ENCODE peak calls at places on chromosomes 13 and 19, in five cellular contexts. One of them, this sample, is unnamed.

GRCh38 chr19:51398096-51398704 is 7.8 kb upstream of the C19orf84 start:
- DNase-seq in K562: peak
- DNase-seq in GM12878: no peak
- DNase-seq in H1: no peak
- DNase-seq in GM12892: no peak
- DNase-seq in this sample: no peak

GRCh38 chr19:35375505-35376307 is 4.8 kb downstream of the GPR42 start:
- DNase-seq in K562: no peak
- DNase-seq in GM12878: no peak
- DNase-seq in H1: no peak
- DNase-seq in GM12892: no peak
- DNase-seq in this sample: no peak

GRCh38 chr13:29439601-29440381 is 155.7 kb downstream of the SLC7A1 start:
- DNase-seq in K562: no peak
- DNase-seq in GM12878: no peak
- DNase-seq in H1: no peak
- DNase-seq in GM12892: no peak
- DNase-seq in this sample: no peak

GRCh38 chr13:35965226-35965927 is 165.8 kb downstream of the DCLK1 start:
- DNase-seq in K562: no peak
- DNase-seq in GM12878: no peak
- DNase-seq in H1: no peak
- DNase-seq in GM12892: no peak
- DNase-seq in this sample: no peak

GRCh38 chr13:36163809-36164308 is 32.7 kb upstream of the DCLK1 start:
- DNase-seq in K562: no peak
- DNase-seq in GM12878: no peak
- DNase-seq in H1: no peak
- DNase-seq in GM12892: no peak
- DNase-seq in this sample: no peak

GRCh38 chr19:8259142-8259921 is 48.8 kb downstream of the CD320 start:
- DNase-seq in K562: no peak
- DNase-seq in GM12878: no peak
- DNase-seq in H1: no peak
- DNase-seq in GM12892: no peak
- DNase-seq in this sample: no peak

GRCh38 chr19:49297403-49297802 is 27.6 kb downstream of the SLC6A16 start:
- DNase-seq in K562: no peak
- DNase-seq in GM12878: no peak
- DNase-seq in H1: no peak
- DNase-seq in GM12892: no peak
- DNase-seq in this sample: no peak

GRCh38 chr13:92590503-92590908 is 636.1 kb upstream of the GPC6 start:
- DNase-seq in K562: no peak
- DNase-seq in GM12878: no peak
- DNase-seq in H1: no peak
- DNase-seq in GM12892: no peak
- DNase-seq in this sample: no peak

GRCh38 chr19:40528078-40528477 is 48.6 kb upstream of the SHKBP1 start:
- DNase-seq in K562: no peak
- DNase-seq in GM12878: no peak
- DNase-seq in H1: no peak
- DNase-seq in GM12892: no peak
- DNase-seq in this sample: no peak

GRCh38 chr13:40863723-40864122 is 74.3 kb downstream of the SLC25A15 start:
- DNase-seq in K562: no peak
- DNase-seq in GM12878: no peak
- DNase-seq in H1: no peak
- DNase-seq in GM12892: no peak
- DNase-seq in this sample: no peak

GRCh38 chr13:21079761-21080730 is 18.7 kb upstream of the LATS2 start:
- DNase-seq in K562: no peak
- DNase-seq in GM12878: no peak
- DNase-seq in H1: no peak
- DNase-seq in GM12892: no peak
- DNase-seq in this sample: no peak

GRCh38 chr13:48303331-48304131 is at the start of gene RB1:
- DNase-seq in K562: peak
- DNase-seq in GM12878: peak
- DNase-seq in H1: no peak
- DNase-seq in GM12892: peak
- DNase-seq in this sample: peak

GRCh38 chr13:48531416-48532145 is 1.3 kb downstream of the RCBTB2 start:
- DNase-seq in K562: no peak
- DNase-seq in GM12878: peak
- DNase-seq in H1: no peak
- DNase-seq in GM12892: no peak
- DNase-seq in this sample: no peak

GRCh38 chr19:16244091-16244490 is 46.4 kb downstream of the AP1M1 start:
- DNase-seq in K562: no peak
- DNase-seq in GM12878: no peak
- DNase-seq in H1: no peak
- DNase-seq in GM12892: no peak
- DNase-seq in this sample: no peak

GRCh38 chr13:20473888-20474287 is 51.8 kb downstream of the CRYL1 start:
- DNase-seq in K562: no peak
- DNase-seq in GM12878: no peak
- DNase-seq in H1: no peak
- DNase-seq in GM12892: no peak
- DNase-seq in this sample: no peak

GRCh38 chr19:14081797-14082674 is 3.5 kb downstream of the C19orf67 start:
- DNase-seq in K562: peak
- DNase-seq in GM12878: no peak
- DNase-seq in H1: no peak
- DNase-seq in GM12892: peak
- DNase-seq in this sample: no peak

GRCh38 chr13:85828094-85828684 is 29.0 kb upstream of the SLITRK6 start:
- DNase-seq in K562: no peak
- DNase-seq in GM12878: no peak
- DNase-seq in H1: no peak
- DNase-seq in GM12892: no peak
- DNase-seq in this sample: no peak

GRCh38 chr13:48040059-48040458 is 2.5 kb downstream of the NUDT15 start:
- DNase-seq in K562: no peak
- DNase-seq in GM12878: no peak
- DNase-seq in H1: no peak
- DNase-seq in GM12892: no peak
- DNase-seq in this sample: no peak

GRCh38 chr13:48402325-48402962 is 10.5 kb downstream of the LPAR6 start:
- DNase-seq in K562: no peak
- DNase-seq in GM12878: peak
- DNase-seq in H1: no peak
- DNase-seq in GM12892: no peak
- DNase-seq in this sample: no peak

GRCh38 chr13:46685006-46685730 is 111.8 kb downstream of the ESD start:
- DNase-seq in K562: no peak
- DNase-seq in GM12878: no peak
- DNase-seq in H1: no peak
- DNase-seq in GM12892: no peak
- DNase-seq in this sample: no peak

GRCh38 chr13:54614729-54615128 is 1586.1 kb downstream of the OLFM4 start:
- DNase-seq in K562: no peak
- DNase-seq in GM12878: no peak
- DNase-seq in H1: no peak
- DNase-seq in GM12892: no peak
- DNase-seq in this sample: no peak

GRCh38 chr19:51798127-51798526 is 3.2 kb downstream of the FPR3 start:
- DNase-seq in K562: no peak
- DNase-seq in GM12878: no peak
- DNase-seq in H1: no peak
- DNase-seq in GM12892: no peak
- DNase-seq in this sample: no peak

GRCh38 chr13:40878823-40879222 is 89.4 kb downstream of the SLC25A15 start:
- DNase-seq in K562: no peak
- DNase-seq in GM12878: no peak
- DNase-seq in H1: no peak
- DNase-seq in GM12892: no peak
- DNase-seq in this sample: no peak

GRCh38 chr19:11088508-11089253 is 582 bp upstream of the LDLR start:
- DNase-seq in K562: no peak
- DNase-seq in GM12878: no peak
- DNase-seq in H1: no peak
- DNase-seq in GM12892: no peak
- DNase-seq in this sample: no peak

GRCh38 chr19:40633207-40633606 is 32.0 kb downstream of the LTBP4 start:
- DNase-seq in K562: no peak
- DNase-seq in GM12878: no peak
- DNase-seq in H1: no peak
- DNase-seq in GM12892: no peak
- DNase-seq in this sample: no peak

GRCh38 chr13:99995503-99996176 is 14.1 kb downstream of the ZIC2 start:
- DNase-seq in K562: no peak
- DNase-seq in GM12878: no peak
- DNase-seq in H1: no peak
- DNase-seq in GM12892: no peak
- DNase-seq in this sample: no peak

GRCh38 chr19:53898680-53899341 is 10.3 kb upstream of the CACNG7 start:
- DNase-seq in K562: peak
- DNase-seq in GM12878: no peak
- DNase-seq in H1: peak
- DNase-seq in GM12892: no peak
- DNase-seq in this sample: no peak

GRCh38 chr13:58994778-58995177 is 1169.0 kb downstream of the DIAPH3 start:
- DNase-seq in K562: no peak
- DNase-seq in GM12878: no peak
- DNase-seq in H1: no peak
- DNase-seq in GM12892: no peak
- DNase-seq in this sample: no peak

GRCh38 chr13:78714717-78715116 is 55.8 kb upstream of the OBI1 start:
- DNase-seq in K562: no peak
- DNase-seq in GM12878: no peak
- DNase-seq in H1: no peak
- DNase-seq in GM12892: no peak
- DNase-seq in this sample: no peak

GRCh38 chr13:35881360-35881759 is 249.8 kb downstream of the DCLK1 start:
- DNase-seq in K562: no peak
- DNase-seq in GM12878: no peak
- DNase-seq in H1: no peak
- DNase-seq in GM12892: no peak
- DNase-seq in this sample: no peak

GRCh38 chr19:38386968-38387549 is 775 bp downstream of the GGN start:
- DNase-seq in K562: peak
- DNase-seq in GM12878: no peak
- DNase-seq in H1: no peak
- DNase-seq in GM12892: no peak
- DNase-seq in this sample: no peak

GRCh38 chr13:45365558-45365885 is 24.5 kb upstream of the TPT1 start:
- DNase-seq in K562: no peak
- DNase-seq in GM12878: no peak
- DNase-seq in H1: no peak
- DNase-seq in GM12892: no peak
- DNase-seq in this sample: no peak

GRCh38 chr19:11382898-11383705 is 1.0 kb downstream of the EPOR start:
- DNase-seq in K562: peak
- DNase-seq in GM12878: no peak
- DNase-seq in H1: no peak
- DNase-seq in GM12892: peak
- DNase-seq in this sample: no peak

DNA sequence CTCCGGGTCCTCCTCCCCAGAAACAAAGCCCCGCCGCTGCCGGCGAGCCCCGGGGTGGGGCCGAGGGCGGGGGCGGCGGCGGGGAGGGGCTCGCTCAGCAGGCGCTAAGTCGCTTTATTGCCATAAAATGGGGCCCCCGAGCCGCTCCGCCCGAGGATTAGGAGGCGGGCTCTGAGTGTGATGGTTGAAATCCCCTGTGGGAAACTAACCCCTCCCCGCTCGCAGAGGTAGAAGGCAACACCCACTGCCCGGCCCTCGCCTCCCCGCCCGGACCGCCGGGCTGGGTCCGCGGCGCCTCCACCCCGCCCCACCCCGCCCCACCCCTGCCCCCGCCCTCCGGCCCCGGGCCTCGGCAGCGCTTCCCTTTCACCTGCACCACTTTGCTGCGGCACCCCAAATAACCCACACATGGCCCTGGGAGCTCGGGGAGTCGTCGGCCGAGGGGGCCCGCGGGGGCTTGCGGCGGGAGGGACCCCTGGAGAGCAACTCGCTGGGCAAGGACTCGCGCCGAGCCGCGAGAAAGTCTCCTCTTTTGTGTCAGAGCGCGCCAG is at the start of gene KLF12:
- DNase-seq in K562: peak
- DNase-seq in GM12878: peak
- DNase-seq in H1: peak
- DNase-seq in GM12892: peak
- DNase-seq in this sample: peak
- TF ChIP-seq TAF1 in K562: no peak
- TF ChIP-seq TAF1 in GM12878: no peak
- TF ChIP-seq TAF1 in H1: peak
- TF ChIP-seq TAF1 in GM12892: no peak
- TF ChIP-seq TAF1 in this sample: no peak

GRCh38 chr19:5880604-5881078 is 10.3 kb upstream of the FUT5 start:
- DNase-seq in K562: no peak
- DNase-seq in GM12878: no peak
- DNase-seq in H1: no peak
- DNase-seq in GM12892: no peak
- DNase-seq in this sample: no peak
- TF ChIP-seq POLR2AphosphoS5 in K562: no peak
- TF ChIP-seq POLR2AphosphoS5 in GM12878: no peak
- TF ChIP-seq POLR2AphosphoS5 in H1: no peak
- TF ChIP-seq POLR2AphosphoS5 in GM12892: no peak
- TF ChIP-seq POLR2AphosphoS5 in this sample: no peak

DNA sequence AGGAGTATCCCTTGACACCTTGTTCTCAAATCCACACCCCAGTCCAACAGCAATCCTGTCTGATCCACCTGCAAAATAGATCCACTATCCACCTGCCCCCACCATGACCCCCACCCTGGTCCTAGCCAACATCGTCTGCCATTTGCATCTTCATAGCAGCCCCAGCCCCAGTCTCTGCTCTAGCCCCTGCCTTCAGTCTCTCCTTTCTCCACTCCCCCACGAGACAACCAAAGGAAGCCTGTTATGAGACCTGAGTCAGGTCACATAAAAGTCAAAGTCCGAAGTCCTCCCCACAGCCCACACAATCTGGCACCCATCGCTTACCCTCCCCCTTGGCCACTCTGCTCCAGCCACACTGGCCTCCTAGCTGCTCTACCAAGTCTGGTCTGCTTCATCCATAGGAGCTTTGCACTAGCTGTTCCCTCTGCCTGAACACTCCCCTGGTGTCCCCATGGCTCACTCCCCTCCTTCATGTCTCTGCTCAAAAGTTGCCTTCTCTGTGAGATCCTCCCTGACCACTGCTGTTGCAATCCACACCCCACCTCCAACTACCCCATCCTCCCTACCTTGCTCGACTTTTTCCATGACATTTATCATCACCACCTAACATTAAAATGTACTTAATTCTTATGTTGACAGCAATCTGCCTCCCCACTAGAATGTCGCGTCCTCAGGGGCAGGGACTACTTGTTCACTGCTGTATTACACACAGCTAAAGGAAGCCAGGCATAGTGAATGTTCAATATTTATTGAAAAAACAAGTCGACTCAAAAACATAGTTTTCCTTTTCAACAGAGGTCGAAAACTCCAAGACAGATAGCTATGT is 1.2 kb upstream of the PLEKHG2 start:
- DNase-seq in K562: no peak
- DNase-seq in GM12878: no peak
- DNase-seq in H1: no peak
- DNase-seq in GM12892: no peak
- DNase-seq in this sample: no peak
- TF ChIP-seq POLR2A in K562: peak
- TF ChIP-seq POLR2A in GM12878: peak
- TF ChIP-seq POLR2A in H1: no peak
- TF ChIP-seq POLR2A in GM12892: peak
- TF ChIP-seq POLR2A in this sample: peak

GRCh38 chr19:45123440-45123850 is 30.5 kb downstream of the PPP1R37 start:
- DNase-seq in K562: no peak
- DNase-seq in GM12878: no peak
- DNase-seq in H1: no peak
- DNase-seq in GM12892: no peak
- DNase-seq in this sample: no peak
- TF ChIP-seq TAF1 in K562: no peak
- TF ChIP-seq TAF1 in GM12878: no peak
- TF ChIP-seq TAF1 in H1: no peak
- TF ChIP-seq TAF1 in GM12892: no peak
- TF ChIP-seq TAF1 in this sample: no peak

This sample was measured in GM12891.